ENCODE peak calls at places on chromosomes 1 and 21, in four cellular contexts. E is body of pancreas; W is CD4-positive, alpha-beta T cell; D is colonic mucosa. O is an unnamed sample.

GRCh38 chr1:28811766-28812668 is at the start of gene OPRD1:
- DNase-seq in D (no peak), W (no peak), E (no peak), O (no peak)

GRCh38 chr1:81549588-81550127 is 251.1 kb upstream of the ADGRL2 start:
- DNase-seq in D (no peak), W (no peak), E (no peak), O (peak)

GRCh38 chr21:34669149-34669879 is 520 bp downstream of the CLIC6 start:
- DNase-seq in D (no peak), W (no peak), E (no peak), O (no peak)

GRCh38 chr1:25700626-25701025 is 84.0 kb downstream of the MAN1C1 start:
- DNase-seq in W (no peak), E (no peak), D (no peak), O (no peak)

GRCh38 chr1:44648514-44649250 is 25.6 kb downstream of the TMEM53 start:
- DNase-seq in E (no peak), W (no peak), D (peak), O (peak)

GRCh38 chr1:66633128-66633527 is 99.2 kb downstream of the SGIP1 start:
- DNase-seq in D (no peak), E (no peak), W (no peak), O (no peak)

GRCh38 chr1:186236921-186237320 is 138.1 kb downstream of the TPR start:
- DNase-seq in E (no peak), W (no peak), D (no peak), O (no peak)

GRCh38 chr1:80656628-80657019 is 1144.1 kb upstream of the ADGRL2 start:
- DNase-seq in E (no peak), W (no peak), D (no peak), O (no peak)

GRCh38 chr1:244280221-244280620 is 171.5 kb downstream of the ADSS2 start:
- DNase-seq in E (no peak), W (no peak), D (no peak), O (no peak)

GRCh38 chr1:26020941-26021646 is 481 bp upstream of the EXTL1 start:
- DNase-seq in E (no peak), W (no peak), D (no peak), O (no peak)

GRCh38 chr21:44426663-44427191 is 28.6 kb upstream of the LRRC3 start:
- DNase-seq in D (no peak), E (no peak), W (no peak), O (no peak)

GRCh38 chr1:67760030-67760821 is 73.0 kb downstream of the GNG12 start:
- DNase-seq in E (peak), D (peak), W (peak), O (peak)

GRCh38 chr1:36257375-36257767 is 33.1 kb downstream of the THRAP3 start:
- DNase-seq in E (no peak), W (no peak), D (no peak), O (no peak)

GRCh38 chr1:25476186-25477097 is 45.7 kb downstream of the MACO1 start:
- DNase-seq in D (no peak), W (no peak), E (no peak), O (no peak)

DNA sequence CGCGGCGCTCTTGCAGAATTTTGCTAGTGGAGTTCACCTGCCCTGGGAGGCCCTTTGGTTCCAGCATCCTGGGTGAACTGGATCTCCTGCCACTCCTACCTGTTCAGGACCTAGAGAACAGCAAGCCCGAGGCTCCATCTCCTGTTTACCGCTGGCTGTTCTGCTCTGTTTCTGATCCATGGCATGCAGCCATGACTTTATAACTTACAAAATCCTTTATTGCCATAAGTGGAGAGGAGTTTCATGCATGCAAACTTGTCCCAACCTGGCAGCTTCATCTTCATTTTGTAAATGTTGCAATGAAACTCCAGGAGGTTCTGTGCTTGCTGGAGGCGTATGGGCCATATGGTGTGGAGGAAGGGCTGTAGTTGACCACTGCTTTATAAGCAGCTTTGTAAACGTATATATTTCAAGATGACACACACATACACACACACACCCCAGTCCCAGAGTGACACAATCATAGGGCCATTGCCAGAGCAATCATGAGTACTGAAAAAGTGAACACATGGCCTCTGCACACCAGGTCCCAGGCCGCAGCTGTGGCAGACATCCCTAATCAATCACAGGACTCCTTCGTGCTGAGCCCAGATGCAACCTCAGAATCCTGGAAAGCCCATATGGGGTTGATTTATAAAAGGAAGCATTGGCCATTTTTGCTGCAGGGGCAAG is 69.0 kb downstream of the UBIAD1 start:
- DNase-seq in E (no peak), D (no peak), W (no peak), O (peak)
- H3K27ac ChIP-seq in E (no peak), D (no peak), W (no peak), O (no peak)

GRCh38 chr1:94043738-94044289 is 77.1 kb downstream of the ABCA4 start:
- DNase-seq in W (no peak), E (no peak), D (no peak), O (no peak)
- H3K27ac ChIP-seq in W (no peak), E (peak), D (peak), O (no peak)

DNA sequence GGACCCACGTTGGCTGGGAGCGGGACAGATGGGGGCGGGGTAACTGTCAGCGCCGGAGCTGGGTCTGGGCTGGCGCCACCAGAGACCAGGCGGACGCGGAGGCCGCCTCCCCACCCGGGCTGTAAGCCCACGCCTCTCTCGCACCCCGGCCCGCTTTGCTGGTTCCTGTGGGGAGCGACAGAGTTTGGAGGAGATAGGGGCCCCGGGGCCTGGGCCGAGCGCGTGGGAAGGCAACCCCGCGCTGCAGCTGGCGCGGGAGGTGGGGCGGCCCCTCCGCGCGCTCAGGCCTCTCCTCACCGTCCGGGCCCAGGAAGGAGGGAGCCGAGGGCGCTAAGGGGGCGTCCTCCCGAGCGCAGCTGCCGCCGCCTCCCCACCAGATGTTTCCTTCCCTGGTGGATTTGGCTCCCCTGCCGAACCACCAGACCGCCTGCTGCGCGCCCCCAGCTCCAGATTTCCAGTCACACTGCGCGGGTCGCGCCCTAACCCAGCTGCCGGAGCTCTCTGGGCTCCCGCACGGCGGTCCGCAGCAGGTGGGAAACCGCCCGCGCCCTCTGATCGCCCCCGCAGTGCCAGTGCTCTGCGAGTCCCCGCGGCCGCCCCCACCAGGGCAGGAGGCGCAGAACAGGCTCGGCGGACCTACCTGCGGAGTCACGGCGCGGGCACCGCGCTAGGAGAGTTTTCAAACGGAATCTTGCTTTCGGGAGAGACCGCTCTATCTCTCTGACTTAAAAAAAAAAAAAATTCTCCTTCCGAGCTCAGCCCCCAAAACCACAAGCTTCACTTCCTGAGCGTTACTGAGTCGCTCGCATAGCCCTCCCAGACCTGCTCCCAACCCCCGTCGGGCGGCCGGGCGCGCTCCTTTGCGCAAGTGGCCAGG is 1.1 kb downstream of the GFI1 start:
- DNase-seq in E (peak), W (peak), D (peak), O (peak)
- H3K27ac ChIP-seq in E (peak), W (peak), D (peak), O (peak)

DNA sequence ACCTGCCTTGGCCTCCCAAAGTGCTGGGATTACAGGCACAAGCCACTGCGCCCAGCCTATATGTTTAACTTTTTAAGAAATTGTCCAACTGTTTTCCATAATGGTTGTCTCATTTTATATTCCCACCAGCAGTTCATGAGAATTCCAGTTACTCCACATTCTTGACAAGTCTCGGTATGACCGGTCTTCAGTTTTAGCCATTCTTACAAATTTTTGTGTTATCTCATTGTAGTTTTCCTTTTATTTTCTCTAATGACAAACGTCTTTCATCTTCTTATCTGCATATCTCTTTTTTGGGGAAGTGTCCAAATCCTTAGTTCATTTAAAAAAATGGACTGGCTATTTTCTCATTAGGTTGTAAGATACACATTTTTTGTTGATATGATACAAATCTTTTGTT is 132.5 kb downstream of the HS2ST1 start:
- DNase-seq in W (no peak), D (no peak), E (no peak), O (no peak)
- H3K27ac ChIP-seq in W (no peak), D (no peak), E (no peak), O (no peak)

GRCh38 chr1:40393173-40393572 is 19.6 kb downstream of the SMAP2 start:
- DNase-seq in E (no peak), W (no peak), D (no peak), O (no peak)
- H3K27ac ChIP-seq in E (no peak), W (peak), D (peak), O (peak)

GRCh38 chr1:21335088-21335678 is 44.9 kb upstream of the ECE1 start:
- DNase-seq in E (no peak), W (no peak), D (no peak), O (no peak)

GRCh38 chr1:21334214-21335087 is 44.2 kb upstream of the ECE1 start:
- DNase-seq in W (peak), E (peak), D (peak), O (peak)

GRCh38 chr1:21337459-21337930 is 47.2 kb upstream of the ECE1 start:
- DNase-seq in D (no peak), E (no peak), W (no peak), O (no peak)

GRCh38 chr1:21337010-21337437 is 46.8 kb upstream of the ECE1 start:
- DNase-seq in D (no peak), E (no peak), W (no peak), O (no peak)

DNA sequence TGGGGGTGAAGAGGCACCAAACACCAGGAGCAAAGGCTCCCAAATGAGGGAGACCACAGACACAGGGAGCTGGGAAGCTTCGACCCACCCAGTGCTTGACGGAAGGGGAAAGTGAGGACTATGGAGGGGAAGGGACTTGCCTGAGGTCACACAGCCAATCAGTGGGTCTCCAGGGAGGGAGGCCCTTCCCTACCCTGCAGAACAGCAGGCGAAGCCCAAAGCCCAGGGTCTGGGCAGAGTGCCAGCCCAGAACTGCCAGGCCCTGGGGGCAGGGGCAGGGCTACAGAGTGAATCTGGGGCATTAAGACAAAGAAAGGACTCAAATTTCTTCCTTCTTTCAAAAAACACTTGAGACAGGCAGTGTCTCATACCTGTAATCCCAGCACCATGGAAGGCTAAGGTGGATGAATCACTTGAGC is 45.5 kb upstream of the ECE1 start:
- DNase-seq in D (no peak), W (no peak), E (peak), O (no peak)
- H3K27ac ChIP-seq in D (peak), W (peak), E (peak), O (peak)